ENCODE peak calls at places on chromosomes 11 and 22, in five cellular contexts. L is A673, E is OCI-LY7, N is fibroblast of pulmonary artery, H is WTC11. P is an unnamed sample.
A peak's percentile ranks its signal among the peaks of the same experiment; 100 is the strongest.

GRCh38 chr11:47510231-47510630 is 42.7 kb downstream of the CELF1 start:
- DNase-seq in L (no peak), E (no peak), N (no peak), H (no peak), P (no peak)

GRCh38 chr22:25845985-25846745 is 104.2 kb downstream of the MYO18B start:
- DNase-seq in L (no peak), E (no peak), N (no peak), H (no peak), P (no peak)

GRCh38 chr22:32378703-32379272 is 21.1 kb downstream of the RFPL3 start:
- DNase-seq in L (peak; percentile 75), E (peak; percentile 10), N (peak; percentile 29), H (peak; percentile 82), P (peak; percentile 26)

GRCh38 chr11:113198907-113199660 is 115.3 kb upstream of the TTC12 start:
- DNase-seq in L (no peak), E (no peak), N (peak; percentile 27), H (no peak), P (no peak)

GRCh38 chr11:121520243-121521144 is 67.7 kb upstream of the SORL1-AS1 start:
- DNase-seq in L (no peak), E (no peak), N (peak; percentile 83), H (no peak), P (no peak)

GRCh38 chr11:63592975-63593395 is 21.2 kb downstream of the PLAAT3 start:
- DNase-seq in L (peak; percentile 54), E (peak; percentile 33), N (peak; percentile 45), H (peak; percentile 49), P (no peak)

GRCh38 chr11:120065176-120065575 is 72.7 kb downstream of the TRIM29 start:
- DNase-seq in L (no peak), E (no peak), N (no peak), H (no peak), P (no peak)

GRCh38 chr11:35393093-35393492 is 26.3 kb downstream of the SLC1A2 start:
- DNase-seq in L (peak; percentile 95), E (no peak), N (no peak), H (no peak), P (no peak)

GRCh38 chr11:122319011-122319410 is 203.0 kb upstream of the BLID start:
- DNase-seq in L (no peak), E (no peak), N (no peak), H (no peak), P (no peak)

GRCh38 chr11:78929092-78929905 is 354.6 kb upstream of the NARS2 start:
- DNase-seq in L (peak; percentile 21), E (no peak), N (no peak), H (peak; percentile 52), P (no peak)

GRCh38 chr11:45392621-45393183 is 106.6 kb upstream of the SYT13 start:
- DNase-seq in L (no peak), E (no peak), N (no peak), H (no peak), P (no peak)

GRCh38 chr11:76661835-76662434 is 8.6 kb downstream of the LRRC32 start:
- DNase-seq in L (no peak), E (no peak), N (no peak), H (no peak), P (no peak)

GRCh38 chr11:70668204-70669202 is 270.2 kb downstream of the CTTN start:
- DNase-seq in L (no peak), E (no peak), N (no peak), H (no peak), P (no peak)

GRCh38 chr11:2746401-2747230 is 46.8 kb upstream of the KCNQ1OT1 start:
- DNase-seq in L (peak; percentile 67), E (no peak), N (no peak), H (no peak), P (no peak)

GRCh38 chr11:86251285-86251830 is 6.8 kb downstream of the EED start:
- DNase-seq in L (peak; percentile 26), E (no peak), N (no peak), H (no peak), P (no peak)

GRCh38 chr11:57158582-57158981 is 23.2 kb upstream of the LRRC55 start:
- DNase-seq in L (no peak), E (no peak), N (no peak), H (no peak), P (no peak)

GRCh38 chr22:36235585-36235984 is 3.7 kb downstream of the APOL2 start:
- DNase-seq in L (no peak), E (no peak), N (no peak), H (no peak), P (no peak)

GRCh38 chr11:9657531-9657930 is 6.3 kb upstream of the SWAP70 start:
- DNase-seq in L (no peak), E (no peak), N (no peak), H (no peak), P (no peak)

GRCh38 chr11:73969091-73969490 is 13.6 kb downstream of the UCP2 start:
- DNase-seq in L (no peak), E (no peak), N (no peak), H (no peak), P (no peak)

GRCh38 chr11:4095509-4096230 is 1.1 kb downstream of the RRM1 start:
- DNase-seq in L (no peak), E (peak; percentile 55), N (peak; percentile 66), H (no peak), P (no peak)

GRCh38 chr11:113311536-113311935 is 2.8 kb upstream of the TTC12 start:
- DNase-seq in L (no peak), E (no peak), N (no peak), H (no peak), P (no peak)

DNA sequence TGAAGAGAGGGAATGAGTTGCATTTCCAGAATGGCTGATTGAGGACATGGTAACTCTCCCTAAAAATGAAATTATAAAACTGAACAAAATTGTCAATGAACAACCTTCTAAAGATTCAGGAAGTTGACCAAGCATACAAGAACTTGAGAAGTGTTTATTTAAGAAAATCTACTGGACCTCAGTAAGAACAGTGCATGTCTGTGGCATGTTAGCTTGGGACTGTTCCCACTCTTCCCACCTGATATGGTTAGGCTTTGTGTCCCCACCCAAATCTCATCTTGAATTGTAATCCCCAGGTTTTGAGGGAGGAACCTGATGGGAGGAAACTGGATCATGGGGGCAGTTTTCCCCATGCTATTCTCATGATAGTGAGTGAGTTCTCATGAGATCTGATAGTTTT is 15.3 kb downstream of the MS4A13 start:
- DNase-seq in L (no peak), E (no peak), N (no peak), H (no peak), P (no peak)
- TF ChIP-seq CTCF in L (no peak), E (no peak), N (no peak), H (no peak), P (no peak)

GRCh38 chr11:26331911-26332571 is at the start of gene ANO3:
- DNase-seq in L (peak; percentile 65), E (no peak), N (peak; percentile 82), H (peak; percentile 95), P (peak; percentile 86)
- TF ChIP-seq CTCF in L (peak; percentile 52), E (no peak), N (peak; percentile 60), H (peak; percentile 46), P (peak; percentile 77)

GRCh38 chr22:30806391-30806861 is 111.8 kb downstream of the OSBP2 start:
- DNase-seq in L (peak; percentile 73), E (no peak), N (peak; percentile 53), H (peak; percentile 38), P (no peak)
- TF ChIP-seq CTCF in L (no peak), E (no peak), N (no peak), H (no peak), P (no peak)

GRCh38 chr11:102111011-102111786 is 952 bp downstream of the YAP1 start:
- DNase-seq in L (peak; percentile 96), E (no peak), N (peak; percentile 92), H (peak; percentile 91), P (peak; percentile 85)

GRCh38 chr11:102112654-102112926 is 2.3 kb downstream of the YAP1 start:
- DNase-seq in L (no peak), E (no peak), N (no peak), H (no peak), P (no peak)

GRCh38 chr11:102111787-102112653 is 1.8 kb downstream of the YAP1 start:
- DNase-seq in L (peak; percentile 81), E (no peak), N (peak; percentile 88), H (no peak), P (no peak)

GRCh38 chr11:102110761-102111010 is 439 bp downstream of the YAP1 start:
- DNase-seq in L (no peak), E (no peak), N (no peak), H (no peak), P (no peak)

DNA sequence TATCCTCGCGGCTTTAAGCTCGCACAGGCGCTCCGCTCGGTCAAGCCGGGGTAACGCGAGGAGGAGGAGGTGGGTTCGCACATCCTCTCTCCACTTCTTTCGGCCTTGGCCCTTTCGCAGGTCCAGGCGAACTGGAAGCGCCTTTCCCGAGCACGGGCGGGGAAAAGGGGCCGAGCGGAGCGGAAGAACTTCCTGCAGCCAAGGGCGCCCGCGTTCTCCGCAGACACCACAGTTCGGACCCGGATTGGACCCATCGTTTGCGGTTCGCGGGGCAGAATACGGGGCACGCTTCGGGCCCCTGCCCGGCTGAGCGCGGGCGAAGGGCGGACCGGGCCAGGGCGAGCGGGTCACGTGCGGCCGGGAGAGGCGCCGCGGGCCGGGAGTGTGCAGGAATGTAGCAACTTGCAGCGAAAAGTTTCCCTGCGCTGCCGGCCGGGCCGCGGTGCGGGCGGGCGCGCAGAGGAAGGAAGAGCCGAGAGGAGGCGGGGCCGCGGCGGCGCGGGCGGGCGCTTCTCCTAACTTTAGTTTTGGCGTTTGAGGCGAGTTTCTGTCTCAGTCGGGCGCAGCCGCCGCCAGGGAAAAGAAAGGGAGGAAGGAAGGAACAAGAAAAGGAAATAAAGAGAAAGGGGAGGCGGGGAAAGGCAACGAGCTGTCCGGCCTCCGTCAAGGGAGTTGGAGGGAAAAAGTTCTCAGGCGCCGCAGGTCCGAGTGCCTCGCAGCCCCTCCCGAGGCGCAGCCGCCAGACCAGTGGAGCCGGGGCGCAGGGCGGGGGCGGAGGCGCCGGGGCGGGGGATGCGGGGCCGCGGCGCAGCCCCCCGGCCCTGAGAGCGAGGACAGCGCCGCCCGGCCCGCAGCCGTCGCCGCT is at the start of gene YAP1:
- DNase-seq in L (peak; percentile 98), E (peak; percentile 74), N (peak; percentile 94), H (peak; percentile 89), P (peak; percentile 72)
- TF ChIP-seq CTCF in L (no peak), E (no peak), N (no peak), H (no peak), P (no peak)

GRCh38 chr11:117441146-117441975 is 113.7 kb downstream of the CEP164 start:
- DNase-seq in L (no peak), E (no peak), N (no peak), H (no peak), P (no peak)
- TF ChIP-seq CTCF in L (no peak), E (no peak), N (no peak), H (no peak), P (no peak)

DNA sequence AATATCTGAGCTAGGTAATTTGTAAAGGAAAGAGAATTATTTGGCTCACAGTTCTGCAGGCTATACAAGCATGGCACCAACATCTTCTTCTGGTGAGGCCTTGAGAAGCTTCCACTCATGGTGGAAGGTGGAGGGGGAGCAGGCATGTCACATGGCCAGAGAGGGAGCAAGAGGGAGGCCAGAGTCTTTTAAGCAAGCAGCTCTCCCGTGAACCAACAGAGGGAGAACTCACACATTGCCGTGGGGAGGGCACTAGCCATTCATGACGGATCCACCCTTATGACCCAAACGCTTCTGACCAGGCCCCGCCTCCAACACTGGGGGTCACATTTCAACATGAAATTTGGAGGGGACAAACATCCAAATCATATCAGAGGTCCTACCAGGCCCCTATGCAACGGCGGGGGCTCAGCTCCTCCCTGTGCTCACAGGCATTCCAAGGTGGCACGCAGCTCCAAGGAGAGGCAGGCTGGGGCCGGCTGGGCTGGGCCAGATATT is 4.6 kb downstream of the C11orf96 start:
- DNase-seq in L (peak; percentile 49), E (no peak), N (peak; percentile 66), H (peak; percentile 39), P (no peak)
- TF ChIP-seq CTCF in L (peak; percentile 42), E (no peak), N (peak; percentile 47), H (no peak), P (peak; percentile 34)